ENCODE peak calls at places on chromosomes 16 and 17, in eight cellular contexts. One of them, this sample, is unnamed. For H3K36me3, the result is how much of the 10 kb centered on the place peaks cover.

GRCh38 chr16:17607624-17608023 is 136.9 kb upstream of the XYLT1 start:
- DNase-seq in heart right ventricle: no peak
- DNase-seq in GM06990: no peak
- DNase-seq in OCI-LY7: no peak
- DNase-seq in heart left ventricle: no peak
- DNase-seq in left ventricle myocardium inferior: no peak
- DNase-seq in breast epithelium: no peak
- DNase-seq in CD8-positive, alpha-beta T cell: no peak
- DNase-seq in this sample: no peak

GRCh38 chr17:81711814-81712467 is at the start of gene SLC25A10:
- DNase-seq in heart right ventricle: peak
- DNase-seq in GM06990: peak
- DNase-seq in OCI-LY7: peak
- DNase-seq in heart left ventricle: peak
- DNase-seq in left ventricle myocardium inferior: peak
- DNase-seq in breast epithelium: peak
- DNase-seq in CD8-positive, alpha-beta T cell: peak
- DNase-seq in this sample: peak

GRCh38 chr16:2782583-2783351 is 4.6 kb downstream of the PRSS33 start:
- DNase-seq in heart right ventricle: no peak
- DNase-seq in GM06990: no peak
- DNase-seq in OCI-LY7: no peak
- DNase-seq in heart left ventricle: no peak
- DNase-seq in left ventricle myocardium inferior: no peak
- DNase-seq in breast epithelium: peak
- DNase-seq in CD8-positive, alpha-beta T cell: no peak
- DNase-seq in this sample: peak

GRCh38 chr17:28907709-28908475 is 5.0 kb upstream of the DHRS13 start:
- DNase-seq in heart right ventricle: no peak
- DNase-seq in GM06990: no peak
- DNase-seq in OCI-LY7: no peak
- DNase-seq in heart left ventricle: no peak
- DNase-seq in left ventricle myocardium inferior: no peak
- DNase-seq in breast epithelium: no peak
- DNase-seq in CD8-positive, alpha-beta T cell: no peak
- DNase-seq in this sample: no peak

GRCh38 chr16:69064164-69064563 is 41.3 kb upstream of the HAS3 start:
- DNase-seq in heart right ventricle: no peak
- DNase-seq in GM06990: no peak
- DNase-seq in OCI-LY7: no peak
- DNase-seq in heart left ventricle: no peak
- DNase-seq in left ventricle myocardium inferior: no peak
- DNase-seq in breast epithelium: no peak
- DNase-seq in CD8-positive, alpha-beta T cell: no peak
- DNase-seq in this sample: no peak

GRCh38 chr17:48241131-48241591 is 133.6 kb downstream of the SNX11 start:
- DNase-seq in heart right ventricle: peak
- DNase-seq in GM06990: peak
- DNase-seq in OCI-LY7: no peak
- DNase-seq in heart left ventricle: peak
- DNase-seq in left ventricle myocardium inferior: peak
- DNase-seq in breast epithelium: no peak
- DNase-seq in CD8-positive, alpha-beta T cell: no peak
- DNase-seq in this sample: no peak

GRCh38 chr17:2872282-2872681 is 76.0 kb downstream of the RAP1GAP2 start:
- DNase-seq in heart right ventricle: no peak
- DNase-seq in GM06990: no peak
- DNase-seq in OCI-LY7: no peak
- DNase-seq in heart left ventricle: no peak
- DNase-seq in left ventricle myocardium inferior: no peak
- DNase-seq in breast epithelium: no peak
- DNase-seq in CD8-positive, alpha-beta T cell: no peak
- DNase-seq in this sample: no peak

GRCh38 chr16:54303613-54304012 is 17.0 kb upstream of the IRX3 start:
- DNase-seq in heart right ventricle: no peak
- DNase-seq in GM06990: no peak
- DNase-seq in OCI-LY7: no peak
- DNase-seq in heart left ventricle: no peak
- DNase-seq in left ventricle myocardium inferior: no peak
- DNase-seq in breast epithelium: no peak
- DNase-seq in CD8-positive, alpha-beta T cell: no peak
- DNase-seq in this sample: no peak

GRCh38 chr16:716250-716607 is 1.3 kb downstream of the METRN start:
- DNase-seq in heart right ventricle: no peak
- DNase-seq in GM06990: no peak
- DNase-seq in OCI-LY7: no peak
- DNase-seq in heart left ventricle: no peak
- DNase-seq in left ventricle myocardium inferior: no peak
- DNase-seq in breast epithelium: peak
- DNase-seq in CD8-positive, alpha-beta T cell: no peak
- DNase-seq in this sample: peak

GRCh38 chr17:64240741-64241347 is 22.2 kb downstream of the TEX2 start:
- DNase-seq in heart right ventricle: peak
- DNase-seq in GM06990: no peak
- DNase-seq in OCI-LY7: no peak
- DNase-seq in heart left ventricle: peak
- DNase-seq in left ventricle myocardium inferior: peak
- DNase-seq in breast epithelium: no peak
- DNase-seq in CD8-positive, alpha-beta T cell: no peak
- DNase-seq in this sample: no peak

GRCh38 chr17:55444471-55445441 is 23.1 kb upstream of the MMD start:
- DNase-seq in heart right ventricle: no peak
- DNase-seq in GM06990: no peak
- DNase-seq in OCI-LY7: no peak
- DNase-seq in heart left ventricle: no peak
- DNase-seq in left ventricle myocardium inferior: no peak
- DNase-seq in breast epithelium: no peak
- DNase-seq in CD8-positive, alpha-beta T cell: no peak
- DNase-seq in this sample: no peak

DNA sequence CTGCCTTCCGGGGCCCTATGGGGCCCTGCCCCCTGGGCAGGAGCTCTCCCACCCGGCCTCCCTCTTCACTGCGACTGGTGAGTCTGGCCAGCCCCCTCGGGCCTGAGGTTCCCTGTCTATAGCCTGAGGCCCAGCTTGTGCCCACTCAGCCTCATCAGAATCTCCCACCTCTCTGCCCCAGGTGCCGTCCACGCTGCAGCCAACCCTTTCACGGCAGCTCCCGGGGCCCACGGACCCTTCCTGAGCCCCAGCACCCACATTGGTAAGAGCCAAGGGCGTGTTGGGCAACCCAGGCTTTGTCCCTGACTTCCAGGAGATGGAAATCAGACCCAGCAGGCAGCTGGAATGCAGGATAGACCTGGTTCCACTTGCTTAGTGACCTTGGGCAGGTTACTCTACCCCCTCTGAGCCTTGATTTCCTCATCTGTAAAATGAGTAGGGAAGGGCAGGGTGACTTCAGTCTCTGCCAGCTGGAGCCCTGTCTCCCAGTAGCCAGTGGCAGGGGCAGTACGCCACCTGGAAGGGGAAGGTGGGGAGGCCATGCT is 9.2 kb downstream of the FBRS start:
- DNase-seq in heart right ventricle: no peak
- DNase-seq in GM06990: no peak
- DNase-seq in OCI-LY7: no peak
- DNase-seq in heart left ventricle: no peak
- DNase-seq in left ventricle myocardium inferior: no peak
- DNase-seq in breast epithelium: no peak
- DNase-seq in CD8-positive, alpha-beta T cell: no peak
- DNase-seq in this sample: no peak
- H3K36me3 ChIP-seq in heart right ventricle: under half
- H3K36me3 ChIP-seq in GM06990: half or more
- H3K36me3 ChIP-seq in OCI-LY7: half or more
- H3K36me3 ChIP-seq in heart left ventricle: under half
- H3K36me3 ChIP-seq in left ventricle myocardium inferior: half or more
- H3K36me3 ChIP-seq in breast epithelium: under half
- H3K36me3 ChIP-seq in CD8-positive, alpha-beta T cell: half or more
- H3K36me3 ChIP-seq in this sample: half or more

GRCh38 chr17:76453431-76453743 is 435 bp upstream of the UBE2O start:
- DNase-seq in heart right ventricle: no peak
- DNase-seq in GM06990: no peak
- DNase-seq in OCI-LY7: no peak
- DNase-seq in heart left ventricle: no peak
- DNase-seq in left ventricle myocardium inferior: no peak
- DNase-seq in breast epithelium: no peak
- DNase-seq in CD8-positive, alpha-beta T cell: no peak
- DNase-seq in this sample: no peak
- H3K4me3 ChIP-seq in heart right ventricle: no peak
- H3K4me3 ChIP-seq in GM06990: no peak
- H3K4me3 ChIP-seq in OCI-LY7: peak
- H3K4me3 ChIP-seq in heart left ventricle: peak
- H3K4me3 ChIP-seq in left ventricle myocardium inferior: peak
- H3K4me3 ChIP-seq in breast epithelium: peak
- H3K4me3 ChIP-seq in CD8-positive, alpha-beta T cell: peak
- H3K4me3 ChIP-seq in this sample: no peak

DNA sequence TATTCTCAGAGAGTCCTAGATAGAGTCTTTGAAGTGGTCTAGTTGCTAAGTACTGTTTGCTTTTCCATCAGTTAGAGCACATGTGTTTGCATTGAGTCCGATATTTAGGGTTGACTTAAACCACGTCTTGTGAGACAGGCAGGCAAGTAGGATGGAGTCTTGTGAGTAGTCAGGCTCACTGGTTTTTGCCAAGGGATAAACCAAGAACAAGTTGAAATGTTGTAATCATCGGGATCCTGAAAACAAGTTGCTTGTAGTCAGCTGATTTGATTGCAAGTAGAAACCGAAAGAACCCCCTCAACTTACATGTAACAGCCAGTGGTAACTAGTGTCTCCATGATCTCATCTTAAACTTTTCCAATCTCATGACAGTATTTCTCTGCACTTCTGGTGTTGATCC is 17.2 kb downstream of the ATP6V0A1 start:
- DNase-seq in heart right ventricle: no peak
- DNase-seq in GM06990: no peak
- DNase-seq in OCI-LY7: no peak
- DNase-seq in heart left ventricle: no peak
- DNase-seq in left ventricle myocardium inferior: no peak
- DNase-seq in breast epithelium: no peak
- DNase-seq in CD8-positive, alpha-beta T cell: no peak
- DNase-seq in this sample: no peak
- H3K36me3 ChIP-seq in heart right ventricle: under half
- H3K36me3 ChIP-seq in GM06990: under half
- H3K36me3 ChIP-seq in OCI-LY7: half or more
- H3K36me3 ChIP-seq in heart left ventricle: under half
- H3K36me3 ChIP-seq in left ventricle myocardium inferior: half or more
- H3K36me3 ChIP-seq in breast epithelium: under half
- H3K36me3 ChIP-seq in CD8-positive, alpha-beta T cell: under half
- H3K36me3 ChIP-seq in this sample: under half

GRCh38 chr17:6455321-6455705 is 11.1 kb downstream of the PIMREG start:
- DNase-seq in heart right ventricle: no peak
- DNase-seq in GM06990: peak
- DNase-seq in OCI-LY7: peak
- DNase-seq in heart left ventricle: no peak
- DNase-seq in left ventricle myocardium inferior: no peak
- DNase-seq in breast epithelium: no peak
- DNase-seq in CD8-positive, alpha-beta T cell: peak
- DNase-seq in this sample: peak
- H3K4me3 ChIP-seq in heart right ventricle: no peak
- H3K4me3 ChIP-seq in GM06990: peak
- H3K4me3 ChIP-seq in OCI-LY7: no peak
- H3K4me3 ChIP-seq in heart left ventricle: peak
- H3K4me3 ChIP-seq in left ventricle myocardium inferior: peak
- H3K4me3 ChIP-seq in breast epithelium: peak
- H3K4me3 ChIP-seq in CD8-positive, alpha-beta T cell: peak
- H3K4me3 ChIP-seq in this sample: no peak

DNA sequence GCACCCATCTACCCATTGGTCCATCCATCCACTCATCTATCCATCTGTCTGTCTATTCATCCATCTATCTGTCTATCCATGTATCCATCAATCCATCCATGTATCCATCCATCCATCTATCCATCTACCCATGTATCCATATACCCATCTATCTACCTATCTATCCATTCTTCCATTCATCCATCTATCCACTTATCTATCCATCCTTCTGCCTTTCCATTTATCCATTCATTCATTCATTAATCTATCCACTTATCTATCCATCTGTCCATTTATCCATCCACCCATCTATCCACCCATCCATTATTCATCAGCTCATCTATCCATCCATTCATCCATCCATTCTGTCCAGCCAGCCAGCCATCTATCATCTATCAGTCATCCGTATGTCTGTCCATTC is 21.5 kb downstream of the TRIM25 start:
- DNase-seq in heart right ventricle: no peak
- DNase-seq in GM06990: no peak
- DNase-seq in OCI-LY7: no peak
- DNase-seq in heart left ventricle: no peak
- DNase-seq in left ventricle myocardium inferior: no peak
- DNase-seq in breast epithelium: no peak
- DNase-seq in CD8-positive, alpha-beta T cell: no peak
- DNase-seq in this sample: no peak
- H3K36me3 ChIP-seq in heart right ventricle: under half
- H3K36me3 ChIP-seq in GM06990: half or more
- H3K36me3 ChIP-seq in OCI-LY7: under half
- H3K36me3 ChIP-seq in heart left ventricle: under half
- H3K36me3 ChIP-seq in left ventricle myocardium inferior: half or more
- H3K36me3 ChIP-seq in breast epithelium: under half
- H3K36me3 ChIP-seq in CD8-positive, alpha-beta T cell: half or more
- H3K36me3 ChIP-seq in this sample: half or more

GRCh38 chr17:44386182-44386525 is 3.3 kb downstream of the ITGA2B start:
- DNase-seq in heart right ventricle: no peak
- DNase-seq in GM06990: no peak
- DNase-seq in OCI-LY7: no peak
- DNase-seq in heart left ventricle: no peak
- DNase-seq in left ventricle myocardium inferior: no peak
- DNase-seq in breast epithelium: no peak
- DNase-seq in CD8-positive, alpha-beta T cell: no peak
- DNase-seq in this sample: no peak
- H3K4me3 ChIP-seq in heart right ventricle: no peak
- H3K4me3 ChIP-seq in GM06990: no peak
- H3K4me3 ChIP-seq in OCI-LY7: no peak
- H3K4me3 ChIP-seq in heart left ventricle: peak
- H3K4me3 ChIP-seq in left ventricle myocardium inferior: peak
- H3K4me3 ChIP-seq in breast epithelium: peak
- H3K4me3 ChIP-seq in CD8-positive, alpha-beta T cell: peak
- H3K4me3 ChIP-seq in this sample: no peak

GRCh38 chr16:87345721-87346424 is 28.7 kb upstream of the C16orf95 start:
- DNase-seq in heart right ventricle: peak
- DNase-seq in GM06990: no peak
- DNase-seq in OCI-LY7: no peak
- DNase-seq in heart left ventricle: no peak
- DNase-seq in left ventricle myocardium inferior: no peak
- DNase-seq in breast epithelium: no peak
- DNase-seq in CD8-positive, alpha-beta T cell: no peak
- DNase-seq in this sample: no peak
- H3K36me3 ChIP-seq in heart right ventricle: under half
- H3K36me3 ChIP-seq in GM06990: under half
- H3K36me3 ChIP-seq in OCI-LY7: under half
- H3K36me3 ChIP-seq in heart left ventricle: under half
- H3K36me3 ChIP-seq in left ventricle myocardium inferior: half or more
- H3K36me3 ChIP-seq in breast epithelium: under half
- H3K36me3 ChIP-seq in CD8-positive, alpha-beta T cell: under half
- H3K36me3 ChIP-seq in this sample: under half

GRCh38 chr16:73065617-73066313 is 17.8 kb upstream of the ZFHX3 start:
- DNase-seq in heart right ventricle: peak
- DNase-seq in GM06990: no peak
- DNase-seq in OCI-LY7: no peak
- DNase-seq in heart left ventricle: no peak
- DNase-seq in left ventricle myocardium inferior: peak
- DNase-seq in breast epithelium: no peak
- DNase-seq in CD8-positive, alpha-beta T cell: no peak
- DNase-seq in this sample: no peak
- H3K4me3 ChIP-seq in heart right ventricle: peak
- H3K4me3 ChIP-seq in GM06990: no peak
- H3K4me3 ChIP-seq in OCI-LY7: no peak
- H3K4me3 ChIP-seq in heart left ventricle: peak
- H3K4me3 ChIP-seq in left ventricle myocardium inferior: peak
- H3K4me3 ChIP-seq in breast epithelium: peak
- H3K4me3 ChIP-seq in CD8-positive, alpha-beta T cell: no peak
- H3K4me3 ChIP-seq in this sample: peak

GRCh38 chr17:5557485-5557884 is 26.8 kb downstream of the NLRP1 start:
- DNase-seq in heart right ventricle: no peak
- DNase-seq in GM06990: no peak
- DNase-seq in OCI-LY7: no peak
- DNase-seq in heart left ventricle: no peak
- DNase-seq in left ventricle myocardium inferior: no peak
- DNase-seq in breast epithelium: no peak
- DNase-seq in CD8-positive, alpha-beta T cell: no peak
- DNase-seq in this sample: no peak
- H3K36me3 ChIP-seq in heart right ventricle: under half
- H3K36me3 ChIP-seq in GM06990: under half
- H3K36me3 ChIP-seq in OCI-LY7: under half
- H3K36me3 ChIP-seq in heart left ventricle: under half
- H3K36me3 ChIP-seq in left ventricle myocardium inferior: under half
- H3K36me3 ChIP-seq in breast epithelium: under half
- H3K36me3 ChIP-seq in CD8-positive, alpha-beta T cell: under half
- H3K36me3 ChIP-seq in this sample: under half